ENCODE peak calls at places on chromosome 21, in eight cellular contexts. One of them, this sample, is unnamed. For H3K4me1, the result is how much of the 10 kb centered on the place peaks cover.

GRCh38 chr21:36747815-36748381 is 49.0 kb downstream of the SIM2 start:
- DNase-seq in H1: peak
- DNase-seq in A549: no peak
- DNase-seq in adrenal gland: peak
- DNase-seq in HCT116: no peak
- DNase-seq in thyroid gland: peak
- DNase-seq in uterus: no peak
- DNase-seq in breast epithelium: no peak
- DNase-seq in this sample: no peak

GRCh38 chr21:14453339-14453738 is 70.4 kb upstream of the HSPA13 start:
- DNase-seq in H1: no peak
- DNase-seq in A549: no peak
- DNase-seq in adrenal gland: no peak
- DNase-seq in HCT116: no peak
- DNase-seq in thyroid gland: no peak
- DNase-seq in uterus: no peak
- DNase-seq in breast epithelium: no peak
- DNase-seq in this sample: no peak

GRCh38 chr21:16568661-16569060 is 838.9 kb downstream of the USP25 start:
- DNase-seq in H1: no peak
- DNase-seq in A549: no peak
- DNase-seq in adrenal gland: no peak
- DNase-seq in HCT116: no peak
- DNase-seq in thyroid gland: no peak
- DNase-seq in uterus: no peak
- DNase-seq in breast epithelium: no peak
- DNase-seq in this sample: no peak

GRCh38 chr21:19557488-19557887 is 1153.9 kb upstream of the TMPRSS15 start:
- DNase-seq in H1: no peak
- DNase-seq in A549: no peak
- DNase-seq in adrenal gland: no peak
- DNase-seq in HCT116: no peak
- DNase-seq in thyroid gland: no peak
- DNase-seq in uterus: no peak
- DNase-seq in breast epithelium: no peak
- DNase-seq in this sample: no peak

GRCh38 chr21:37758997-37759396 is 157.3 kb downstream of the KCNJ6 start:
- DNase-seq in H1: peak
- DNase-seq in A549: peak
- DNase-seq in adrenal gland: peak
- DNase-seq in HCT116: no peak
- DNase-seq in thyroid gland: peak
- DNase-seq in uterus: no peak
- DNase-seq in breast epithelium: no peak
- DNase-seq in this sample: no peak

GRCh38 chr21:21156919-21157318 is 158.7 kb downstream of the NCAM2 start:
- DNase-seq in H1: no peak
- DNase-seq in A549: no peak
- DNase-seq in adrenal gland: no peak
- DNase-seq in HCT116: no peak
- DNase-seq in thyroid gland: no peak
- DNase-seq in uterus: no peak
- DNase-seq in breast epithelium: no peak
- DNase-seq in this sample: no peak

GRCh38 chr21:38646213-38646837 is 148.0 kb upstream of the ERG start:
- DNase-seq in H1: no peak
- DNase-seq in A549: no peak
- DNase-seq in adrenal gland: no peak
- DNase-seq in HCT116: no peak
- DNase-seq in thyroid gland: no peak
- DNase-seq in uterus: no peak
- DNase-seq in breast epithelium: no peak
- DNase-seq in this sample: no peak

GRCh38 chr21:42513151-42513984 is at the start of gene SLC37A1:
- DNase-seq in H1: peak
- DNase-seq in A549: peak
- DNase-seq in adrenal gland: peak
- DNase-seq in HCT116: no peak
- DNase-seq in thyroid gland: peak
- DNase-seq in uterus: no peak
- DNase-seq in breast epithelium: no peak
- DNase-seq in this sample: peak

GRCh38 chr21:29194847-29195246 is 64.4 kb downstream of the MAP3K7CL start:
- DNase-seq in H1: no peak
- DNase-seq in A549: no peak
- DNase-seq in adrenal gland: no peak
- DNase-seq in HCT116: no peak
- DNase-seq in thyroid gland: no peak
- DNase-seq in uterus: no peak
- DNase-seq in breast epithelium: no peak
- DNase-seq in this sample: no peak

GRCh38 chr21:35719105-35719504 is 341.2 kb downstream of the SETD4 start:
- DNase-seq in H1: no peak
- DNase-seq in A549: no peak
- DNase-seq in adrenal gland: no peak
- DNase-seq in HCT116: no peak
- DNase-seq in thyroid gland: no peak
- DNase-seq in uterus: no peak
- DNase-seq in breast epithelium: no peak
- DNase-seq in this sample: no peak
- H3K4me1 ChIP-seq in H1: under half
- H3K4me1 ChIP-seq in A549: under half
- H3K4me1 ChIP-seq in adrenal gland: under half
- H3K4me1 ChIP-seq in HCT116: under half
- H3K4me1 ChIP-seq in thyroid gland: under half
- H3K4me1 ChIP-seq in uterus: under half
- H3K4me1 ChIP-seq in breast epithelium: under half
- H3K4me1 ChIP-seq in this sample: under half

DNA sequence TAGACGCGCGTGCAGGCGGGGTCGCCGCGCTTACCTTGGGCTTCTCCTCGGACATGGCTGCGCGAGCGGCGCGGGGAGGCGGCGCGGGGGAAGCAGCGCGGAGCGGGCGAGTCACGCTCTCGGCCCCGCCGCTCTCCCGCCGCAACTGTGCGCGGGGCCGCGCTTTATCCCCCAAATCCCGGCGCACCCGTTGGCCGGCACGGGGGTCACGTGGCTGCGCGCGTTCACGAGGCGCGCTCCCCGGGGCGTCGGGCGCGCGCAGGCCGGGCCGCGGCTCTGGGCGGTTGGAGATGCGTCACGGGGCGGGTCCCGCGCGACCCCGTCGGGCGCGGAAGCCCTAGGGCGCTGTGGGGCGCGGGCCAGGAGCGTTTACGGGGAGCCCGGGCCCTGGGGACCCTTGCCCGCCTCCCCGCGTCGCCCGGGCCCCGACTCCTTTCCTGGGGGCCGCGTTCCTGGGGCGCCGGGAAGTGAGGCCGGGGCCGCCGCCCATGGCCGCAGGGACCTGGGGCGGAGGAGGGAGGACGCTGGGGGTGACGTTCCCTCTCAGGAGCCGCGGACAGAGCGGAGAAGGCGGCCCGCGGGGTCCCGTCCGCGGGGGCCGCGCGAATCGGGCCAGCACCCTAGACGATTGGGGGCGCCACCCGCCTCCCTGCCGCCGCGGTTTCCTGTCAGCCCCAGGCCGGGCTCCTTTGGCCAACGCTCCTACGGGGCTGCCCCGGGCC is at the start of gene SUMO3:
- DNase-seq in H1: peak
- DNase-seq in A549: peak
- DNase-seq in adrenal gland: peak
- DNase-seq in HCT116: no peak
- DNase-seq in thyroid gland: peak
- DNase-seq in uterus: peak
- DNase-seq in breast epithelium: peak
- DNase-seq in this sample: peak
- TF ChIP-seq POLR2A in H1: peak
- TF ChIP-seq POLR2A in A549: peak
- TF ChIP-seq POLR2A in adrenal gland: peak
- TF ChIP-seq POLR2A in HCT116: no peak
- TF ChIP-seq POLR2A in thyroid gland: peak
- TF ChIP-seq POLR2A in uterus: peak
- TF ChIP-seq POLR2A in breast epithelium: peak
- TF ChIP-seq POLR2A in this sample: peak

GRCh38 chr21:26487981-26488480 is 85.1 kb downstream of the CYYR1 start:
- DNase-seq in H1: no peak
- DNase-seq in A549: no peak
- DNase-seq in adrenal gland: no peak
- DNase-seq in HCT116: no peak
- DNase-seq in thyroid gland: no peak
- DNase-seq in uterus: no peak
- DNase-seq in breast epithelium: no peak
- DNase-seq in this sample: no peak

GRCh38 chr21:26491663-26492062 is 81.4 kb downstream of the CYYR1 start:
- DNase-seq in H1: no peak
- DNase-seq in A549: no peak
- DNase-seq in adrenal gland: no peak
- DNase-seq in HCT116: no peak
- DNase-seq in thyroid gland: no peak
- DNase-seq in uterus: no peak
- DNase-seq in breast epithelium: no peak
- DNase-seq in this sample: no peak

GRCh38 chr21:26490771-26491170 is 82.3 kb downstream of the CYYR1 start:
- DNase-seq in H1: no peak
- DNase-seq in A549: no peak
- DNase-seq in adrenal gland: no peak
- DNase-seq in HCT116: no peak
- DNase-seq in thyroid gland: no peak
- DNase-seq in uterus: no peak
- DNase-seq in breast epithelium: no peak
- DNase-seq in this sample: no peak

GRCh38 chr21:26495283-26495849 is 77.7 kb downstream of the CYYR1 start:
- DNase-seq in H1: no peak
- DNase-seq in A549: peak
- DNase-seq in adrenal gland: no peak
- DNase-seq in HCT116: no peak
- DNase-seq in thyroid gland: no peak
- DNase-seq in uterus: no peak
- DNase-seq in breast epithelium: no peak
- DNase-seq in this sample: no peak

GRCh38 chr21:26489781-26490180 is 83.3 kb downstream of the CYYR1 start:
- DNase-seq in H1: no peak
- DNase-seq in A549: no peak
- DNase-seq in adrenal gland: no peak
- DNase-seq in HCT116: no peak
- DNase-seq in thyroid gland: no peak
- DNase-seq in uterus: no peak
- DNase-seq in breast epithelium: no peak
- DNase-seq in this sample: no peak
- TF ChIP-seq CTCF in H1: peak
- TF ChIP-seq CTCF in A549: no peak
- TF ChIP-seq CTCF in adrenal gland: no peak
- TF ChIP-seq CTCF in HCT116: peak
- TF ChIP-seq CTCF in thyroid gland: no peak
- TF ChIP-seq CTCF in uterus: no peak
- TF ChIP-seq CTCF in breast epithelium: no peak
- TF ChIP-seq CTCF in this sample: no peak

GRCh38 chr21:45748593-45748992 is 105.1 kb downstream of the PCBP3 start:
- DNase-seq in H1: peak
- DNase-seq in A549: no peak
- DNase-seq in adrenal gland: no peak
- DNase-seq in HCT116: no peak
- DNase-seq in thyroid gland: no peak
- DNase-seq in uterus: no peak
- DNase-seq in breast epithelium: no peak
- DNase-seq in this sample: no peak

GRCh38 chr21:45747233-45747766 is 103.8 kb downstream of the PCBP3 start:
- DNase-seq in H1: peak
- DNase-seq in A549: no peak
- DNase-seq in adrenal gland: no peak
- DNase-seq in HCT116: no peak
- DNase-seq in thyroid gland: no peak
- DNase-seq in uterus: no peak
- DNase-seq in breast epithelium: no peak
- DNase-seq in this sample: no peak

GRCh38 chr21:45747802-45748445 is 104.4 kb downstream of the PCBP3 start:
- DNase-seq in H1: peak
- DNase-seq in A549: peak
- DNase-seq in adrenal gland: peak
- DNase-seq in HCT116: peak
- DNase-seq in thyroid gland: no peak
- DNase-seq in uterus: no peak
- DNase-seq in breast epithelium: no peak
- DNase-seq in this sample: peak

GRCh38 chr21:45741691-45742090 is 98.2 kb downstream of the PCBP3 start:
- DNase-seq in H1: no peak
- DNase-seq in A549: no peak
- DNase-seq in adrenal gland: no peak
- DNase-seq in HCT116: no peak
- DNase-seq in thyroid gland: no peak
- DNase-seq in uterus: no peak
- DNase-seq in breast epithelium: no peak
- DNase-seq in this sample: no peak

DNA sequence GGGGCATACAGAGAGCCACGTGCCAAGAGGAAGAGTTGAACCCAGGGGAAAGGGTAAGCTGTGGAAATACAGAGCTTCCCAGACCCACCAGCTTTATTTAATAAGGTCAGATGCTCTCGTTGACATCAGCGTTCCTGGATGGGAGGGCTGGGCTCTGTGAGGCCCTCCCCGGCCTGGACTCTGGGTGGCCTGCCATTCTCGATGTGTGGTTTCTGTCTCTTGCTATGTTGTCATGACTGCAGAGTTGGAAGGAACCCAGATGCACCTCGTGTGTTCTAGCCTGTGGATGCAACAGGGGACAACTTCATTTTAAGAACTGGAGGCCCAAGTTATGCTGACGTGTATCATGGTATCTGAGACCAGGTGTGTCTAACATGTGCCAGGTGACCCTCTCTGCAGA is 101.7 kb downstream of the PCBP3 start:
- DNase-seq in H1: no peak
- DNase-seq in A549: no peak
- DNase-seq in adrenal gland: no peak
- DNase-seq in HCT116: no peak
- DNase-seq in thyroid gland: no peak
- DNase-seq in uterus: no peak
- DNase-seq in breast epithelium: no peak
- DNase-seq in this sample: no peak
- H3K4me1 ChIP-seq in H1: under half
- H3K4me1 ChIP-seq in A549: under half
- H3K4me1 ChIP-seq in adrenal gland: under half
- H3K4me1 ChIP-seq in HCT116: under half
- H3K4me1 ChIP-seq in thyroid gland: under half
- H3K4me1 ChIP-seq in uterus: under half
- H3K4me1 ChIP-seq in breast epithelium: under half
- H3K4me1 ChIP-seq in this sample: under half

DNA sequence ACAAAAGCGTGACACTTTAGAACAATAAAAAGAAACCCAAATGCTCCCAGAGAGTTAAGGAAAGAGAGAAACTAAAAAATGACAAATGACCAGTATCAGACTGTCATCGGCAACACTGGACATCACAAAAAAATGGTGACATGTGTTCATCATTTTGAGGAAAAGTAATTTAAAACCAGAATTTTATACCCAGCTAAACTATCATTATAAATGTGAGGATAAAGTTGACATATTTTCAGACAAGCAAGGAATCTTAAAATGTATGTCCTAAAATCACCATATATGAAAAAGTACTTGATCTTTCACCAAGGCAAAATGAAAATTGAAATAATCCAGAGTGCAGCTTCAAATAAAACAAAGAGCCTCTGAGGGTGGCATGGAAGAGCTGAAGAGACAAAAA is 1.3 kb upstream of the KRTAP10-11 start:
- DNase-seq in H1: no peak
- DNase-seq in A549: no peak
- DNase-seq in adrenal gland: no peak
- DNase-seq in HCT116: no peak
- DNase-seq in thyroid gland: no peak
- DNase-seq in uterus: no peak
- DNase-seq in breast epithelium: no peak
- DNase-seq in this sample: no peak
- TF ChIP-seq POLR2A in H1: no peak
- TF ChIP-seq POLR2A in A549: no peak
- TF ChIP-seq POLR2A in adrenal gland: no peak
- TF ChIP-seq POLR2A in HCT116: no peak
- TF ChIP-seq POLR2A in thyroid gland: no peak
- TF ChIP-seq POLR2A in uterus: no peak
- TF ChIP-seq POLR2A in breast epithelium: no peak
- TF ChIP-seq POLR2A in this sample: no peak